ENCODE peak calls at places on chromosomes 16 and 17, in eight cellular contexts. One of them, this sample, is unnamed.

GRCh38 chr17:61904094-61904710 is 23.6 kb downstream of the INTS2 start:
- DNase-seq in HuH-7: no peak
- DNase-seq in T-helper 1 cell: peak; percentile 72
- DNase-seq in neural crest cell: no peak
- DNase-seq in progenitor cell of endocrine pancreas: no peak
- DNase-seq in cardiac fibroblast: no peak
- DNase-seq in renal cortical epithelial cell: no peak
- DNase-seq in HTR-8/SVneo: no peak
- DNase-seq in this sample: no peak

GRCh38 chr16:49312389-49312990 is 30.9 kb upstream of the CBLN1 start:
- DNase-seq in HuH-7: no peak
- DNase-seq in T-helper 1 cell: no peak
- DNase-seq in neural crest cell: no peak
- DNase-seq in progenitor cell of endocrine pancreas: no peak
- DNase-seq in cardiac fibroblast: no peak
- DNase-seq in renal cortical epithelial cell: no peak
- DNase-seq in HTR-8/SVneo: no peak
- DNase-seq in this sample: no peak

GRCh38 chr16:69532761-69533459 is 32.9 kb upstream of the NFAT5 start:
- DNase-seq in HuH-7: no peak
- DNase-seq in T-helper 1 cell: no peak
- DNase-seq in neural crest cell: no peak
- DNase-seq in progenitor cell of endocrine pancreas: no peak
- DNase-seq in cardiac fibroblast: no peak
- DNase-seq in renal cortical epithelial cell: no peak
- DNase-seq in HTR-8/SVneo: no peak
- DNase-seq in this sample: no peak

GRCh38 chr17:38872671-38873385 is 3.0 kb downstream of the LASP1 start:
- DNase-seq in HuH-7: no peak
- DNase-seq in T-helper 1 cell: no peak
- DNase-seq in neural crest cell: no peak
- DNase-seq in progenitor cell of endocrine pancreas: no peak
- DNase-seq in cardiac fibroblast: no peak
- DNase-seq in renal cortical epithelial cell: no peak
- DNase-seq in HTR-8/SVneo: no peak
- DNase-seq in this sample: no peak

GRCh38 chr17:79619636-79620206 is 8.9 kb upstream of the RBFOX3 start:
- DNase-seq in HuH-7: no peak
- DNase-seq in T-helper 1 cell: no peak
- DNase-seq in neural crest cell: no peak
- DNase-seq in progenitor cell of endocrine pancreas: no peak
- DNase-seq in cardiac fibroblast: no peak
- DNase-seq in renal cortical epithelial cell: no peak
- DNase-seq in HTR-8/SVneo: no peak
- DNase-seq in this sample: no peak

GRCh38 chr17:28046034-28046825 is 3.8 kb downstream of the NLK start:
- DNase-seq in HuH-7: no peak
- DNase-seq in T-helper 1 cell: peak; percentile 26
- DNase-seq in neural crest cell: no peak
- DNase-seq in progenitor cell of endocrine pancreas: no peak
- DNase-seq in cardiac fibroblast: no peak
- DNase-seq in renal cortical epithelial cell: no peak
- DNase-seq in HTR-8/SVneo: no peak
- DNase-seq in this sample: no peak

GRCh38 chr17:50947844-50948514 is 81.8 kb upstream of the TOB1 start:
- DNase-seq in HuH-7: no peak
- DNase-seq in T-helper 1 cell: no peak
- DNase-seq in neural crest cell: no peak
- DNase-seq in progenitor cell of endocrine pancreas: no peak
- DNase-seq in cardiac fibroblast: no peak
- DNase-seq in renal cortical epithelial cell: peak; percentile 52
- DNase-seq in HTR-8/SVneo: no peak
- DNase-seq in this sample: no peak

GRCh38 chr16:48405153-48405552 is 19.9 kb upstream of the SIAH1 start:
- DNase-seq in HuH-7: no peak
- DNase-seq in T-helper 1 cell: no peak
- DNase-seq in neural crest cell: no peak
- DNase-seq in progenitor cell of endocrine pancreas: no peak
- DNase-seq in cardiac fibroblast: no peak
- DNase-seq in renal cortical epithelial cell: no peak
- DNase-seq in HTR-8/SVneo: no peak
- DNase-seq in this sample: no peak

GRCh38 chr17:77542551-77543490 is 402.1 kb downstream of the SEC14L1 start:
- DNase-seq in HuH-7: peak; percentile 85
- DNase-seq in T-helper 1 cell: peak; percentile 62
- DNase-seq in neural crest cell: peak; percentile 74
- DNase-seq in progenitor cell of endocrine pancreas: peak; percentile 56
- DNase-seq in cardiac fibroblast: peak; percentile 90
- DNase-seq in renal cortical epithelial cell: peak; percentile 60
- DNase-seq in HTR-8/SVneo: peak; percentile 90
- DNase-seq in this sample: peak; percentile 64

GRCh38 chr17:29246638-29247037 is at the start of gene CRYBA1:
- DNase-seq in HuH-7: no peak
- DNase-seq in T-helper 1 cell: no peak
- DNase-seq in neural crest cell: peak; percentile 43
- DNase-seq in progenitor cell of endocrine pancreas: no peak
- DNase-seq in cardiac fibroblast: no peak
- DNase-seq in renal cortical epithelial cell: no peak
- DNase-seq in HTR-8/SVneo: no peak
- DNase-seq in this sample: no peak

GRCh38 chr17:70535986-70536385 is 366.7 kb downstream of the KCNJ2 start:
- DNase-seq in HuH-7: no peak
- DNase-seq in T-helper 1 cell: no peak
- DNase-seq in neural crest cell: no peak
- DNase-seq in progenitor cell of endocrine pancreas: no peak
- DNase-seq in cardiac fibroblast: peak; percentile 5
- DNase-seq in renal cortical epithelial cell: peak; percentile 52
- DNase-seq in HTR-8/SVneo: no peak
- DNase-seq in this sample: no peak

GRCh38 chr17:63153488-63153887 is 187.5 kb downstream of the TANC2 start:
- DNase-seq in HuH-7: no peak
- DNase-seq in T-helper 1 cell: no peak
- DNase-seq in neural crest cell: no peak
- DNase-seq in progenitor cell of endocrine pancreas: no peak
- DNase-seq in cardiac fibroblast: no peak
- DNase-seq in renal cortical epithelial cell: no peak
- DNase-seq in HTR-8/SVneo: no peak
- DNase-seq in this sample: no peak

GRCh38 chr16:27437946-27438345 is 36.0 kb downstream of the IL21R start:
- DNase-seq in HuH-7: no peak
- DNase-seq in T-helper 1 cell: no peak
- DNase-seq in neural crest cell: no peak
- DNase-seq in progenitor cell of endocrine pancreas: no peak
- DNase-seq in cardiac fibroblast: no peak
- DNase-seq in renal cortical epithelial cell: no peak
- DNase-seq in HTR-8/SVneo: no peak
- DNase-seq in this sample: no peak

GRCh38 chr16:48504216-48504615 is 105.8 kb downstream of the N4BP1 start:
- DNase-seq in HuH-7: no peak
- DNase-seq in T-helper 1 cell: no peak
- DNase-seq in neural crest cell: no peak
- DNase-seq in progenitor cell of endocrine pancreas: no peak
- DNase-seq in cardiac fibroblast: no peak
- DNase-seq in renal cortical epithelial cell: no peak
- DNase-seq in HTR-8/SVneo: no peak
- DNase-seq in this sample: no peak

GRCh38 chr16:54135361-54136275 is 151.0 kb downstream of the IRX3 start:
- DNase-seq in HuH-7: no peak
- DNase-seq in T-helper 1 cell: no peak
- DNase-seq in neural crest cell: no peak
- DNase-seq in progenitor cell of endocrine pancreas: no peak
- DNase-seq in cardiac fibroblast: peak; percentile 66
- DNase-seq in renal cortical epithelial cell: peak; percentile 72
- DNase-seq in HTR-8/SVneo: peak; percentile 22
- DNase-seq in this sample: no peak

GRCh38 chr17:67770539-67770938 is 52.8 kb downstream of the NOL11 start:
- DNase-seq in HuH-7: no peak
- DNase-seq in T-helper 1 cell: no peak
- DNase-seq in neural crest cell: no peak
- DNase-seq in progenitor cell of endocrine pancreas: no peak
- DNase-seq in cardiac fibroblast: no peak
- DNase-seq in renal cortical epithelial cell: no peak
- DNase-seq in HTR-8/SVneo: no peak
- DNase-seq in this sample: no peak

GRCh38 chr17:77516902-77517301 is 376.1 kb downstream of the SEC14L1 start:
- DNase-seq in HuH-7: no peak
- DNase-seq in T-helper 1 cell: peak; percentile 26
- DNase-seq in neural crest cell: no peak
- DNase-seq in progenitor cell of endocrine pancreas: no peak
- DNase-seq in cardiac fibroblast: peak; percentile 28
- DNase-seq in renal cortical epithelial cell: peak; percentile 26
- DNase-seq in HTR-8/SVneo: no peak
- DNase-seq in this sample: no peak

GRCh38 chr16:24668481-24669001 is 60.9 kb upstream of the TNRC6A start:
- DNase-seq in HuH-7: no peak
- DNase-seq in T-helper 1 cell: peak; percentile 10
- DNase-seq in neural crest cell: no peak
- DNase-seq in progenitor cell of endocrine pancreas: no peak
- DNase-seq in cardiac fibroblast: peak; percentile 55
- DNase-seq in renal cortical epithelial cell: peak; percentile 98
- DNase-seq in HTR-8/SVneo: no peak
- DNase-seq in this sample: no peak

GRCh38 chr17:75909051-75909811 is 4.5 kb upstream of the MRPL38 start:
- DNase-seq in HuH-7: no peak
- DNase-seq in T-helper 1 cell: no peak
- DNase-seq in neural crest cell: no peak
- DNase-seq in progenitor cell of endocrine pancreas: no peak
- DNase-seq in cardiac fibroblast: no peak
- DNase-seq in renal cortical epithelial cell: no peak
- DNase-seq in HTR-8/SVneo: no peak
- DNase-seq in this sample: no peak

GRCh38 chr17:2054740-2055493 is at the start of gene HIC1:
- DNase-seq in HuH-7: peak; percentile 83
- DNase-seq in T-helper 1 cell: peak; percentile 66
- DNase-seq in neural crest cell: peak; percentile 73
- DNase-seq in progenitor cell of endocrine pancreas: peak; percentile 66
- DNase-seq in cardiac fibroblast: peak; percentile 83
- DNase-seq in renal cortical epithelial cell: no peak
- DNase-seq in HTR-8/SVneo: peak; percentile 86
- DNase-seq in this sample: peak; percentile 61

GRCh38 chr17:68906638-68907037 is 48.6 kb downstream of the ABCA8 start:
- DNase-seq in HuH-7: no peak
- DNase-seq in T-helper 1 cell: no peak
- DNase-seq in neural crest cell: no peak
- DNase-seq in progenitor cell of endocrine pancreas: no peak
- DNase-seq in cardiac fibroblast: peak; percentile 52
- DNase-seq in renal cortical epithelial cell: peak; percentile 47
- DNase-seq in HTR-8/SVneo: no peak
- DNase-seq in this sample: no peak

GRCh38 chr17:19329136-19329535 is 33.4 kb downstream of the B9D1 start:
- DNase-seq in HuH-7: no peak
- DNase-seq in T-helper 1 cell: no peak
- DNase-seq in neural crest cell: no peak
- DNase-seq in progenitor cell of endocrine pancreas: no peak
- DNase-seq in cardiac fibroblast: no peak
- DNase-seq in renal cortical epithelial cell: no peak
- DNase-seq in HTR-8/SVneo: no peak
- DNase-seq in this sample: no peak

GRCh38 chr16:31833047-31833446 is 40.6 kb upstream of the ZNF267 start:
- DNase-seq in HuH-7: no peak
- DNase-seq in T-helper 1 cell: no peak
- DNase-seq in neural crest cell: no peak
- DNase-seq in progenitor cell of endocrine pancreas: no peak
- DNase-seq in cardiac fibroblast: no peak
- DNase-seq in renal cortical epithelial cell: no peak
- DNase-seq in HTR-8/SVneo: no peak
- DNase-seq in this sample: no peak

GRCh38 chr17:77887464-77888241 is 70.8 kb upstream of the TNRC6C start:
- DNase-seq in HuH-7: no peak
- DNase-seq in T-helper 1 cell: peak; percentile 63
- DNase-seq in neural crest cell: no peak
- DNase-seq in progenitor cell of endocrine pancreas: no peak
- DNase-seq in cardiac fibroblast: peak; percentile 89
- DNase-seq in renal cortical epithelial cell: peak; percentile 51
- DNase-seq in HTR-8/SVneo: peak; percentile 92
- DNase-seq in this sample: no peak

GRCh38 chr17:70366421-70366820 is 197.1 kb downstream of the KCNJ2 start:
- DNase-seq in HuH-7: no peak
- DNase-seq in T-helper 1 cell: no peak
- DNase-seq in neural crest cell: no peak
- DNase-seq in progenitor cell of endocrine pancreas: no peak
- DNase-seq in cardiac fibroblast: no peak
- DNase-seq in renal cortical epithelial cell: no peak
- DNase-seq in HTR-8/SVneo: no peak
- DNase-seq in this sample: no peak

GRCh38 chr16:87435399-87436224 is 43.5 kb downstream of the MAP1LC3B start:
- DNase-seq in HuH-7: no peak
- DNase-seq in T-helper 1 cell: no peak
- DNase-seq in neural crest cell: no peak
- DNase-seq in progenitor cell of endocrine pancreas: no peak
- DNase-seq in cardiac fibroblast: peak; percentile 63
- DNase-seq in renal cortical epithelial cell: no peak
- DNase-seq in HTR-8/SVneo: no peak
- DNase-seq in this sample: no peak

GRCh38 chr17:9343513-9343912 is 232.1 kb downstream of the STX8 start:
- DNase-seq in HuH-7: no peak
- DNase-seq in T-helper 1 cell: no peak
- DNase-seq in neural crest cell: no peak
- DNase-seq in progenitor cell of endocrine pancreas: no peak
- DNase-seq in cardiac fibroblast: peak; percentile 35
- DNase-seq in renal cortical epithelial cell: no peak
- DNase-seq in HTR-8/SVneo: no peak
- DNase-seq in this sample: no peak

GRCh38 chr17:64599187-64599676 is 62.9 kb downstream of the SMURF2 start:
- DNase-seq in HuH-7: no peak
- DNase-seq in T-helper 1 cell: peak; percentile 72
- DNase-seq in neural crest cell: no peak
- DNase-seq in progenitor cell of endocrine pancreas: no peak
- DNase-seq in cardiac fibroblast: no peak
- DNase-seq in renal cortical epithelial cell: no peak
- DNase-seq in HTR-8/SVneo: no peak
- DNase-seq in this sample: peak; percentile 24

GRCh38 chr17:62765351-62765750 is 42.8 kb downstream of the MARCHF10 start:
- DNase-seq in HuH-7: no peak
- DNase-seq in T-helper 1 cell: no peak
- DNase-seq in neural crest cell: no peak
- DNase-seq in progenitor cell of endocrine pancreas: no peak
- DNase-seq in cardiac fibroblast: no peak
- DNase-seq in renal cortical epithelial cell: no peak
- DNase-seq in HTR-8/SVneo: no peak
- DNase-seq in this sample: no peak

GRCh38 chr17:34168989-34169388 is 86.1 kb upstream of the CCL2 start:
- DNase-seq in HuH-7: no peak
- DNase-seq in T-helper 1 cell: no peak
- DNase-seq in neural crest cell: no peak
- DNase-seq in progenitor cell of endocrine pancreas: no peak
- DNase-seq in cardiac fibroblast: no peak
- DNase-seq in renal cortical epithelial cell: no peak
- DNase-seq in HTR-8/SVneo: no peak
- DNase-seq in this sample: no peak

GRCh38 chr17:79530361-79531105 is 80.3 kb downstream of the RBFOX3 start:
- DNase-seq in HuH-7: no peak
- DNase-seq in T-helper 1 cell: no peak
- DNase-seq in neural crest cell: no peak
- DNase-seq in progenitor cell of endocrine pancreas: no peak
- DNase-seq in cardiac fibroblast: no peak
- DNase-seq in renal cortical epithelial cell: no peak
- DNase-seq in HTR-8/SVneo: no peak
- DNase-seq in this sample: no peak

GRCh38 chr17:17780941-17781590 is 55.7 kb downstream of the SREBF1 start:
- DNase-seq in HuH-7: no peak
- DNase-seq in T-helper 1 cell: no peak
- DNase-seq in neural crest cell: peak; percentile 22
- DNase-seq in progenitor cell of endocrine pancreas: peak; percentile 37
- DNase-seq in cardiac fibroblast: peak; percentile 83
- DNase-seq in renal cortical epithelial cell: peak; percentile 67
- DNase-seq in HTR-8/SVneo: peak; percentile 88
- DNase-seq in this sample: no peak

GRCh38 chr17:29180051-29180787 is at the start of gene MYO18A:
- DNase-seq in HuH-7: peak; percentile 93
- DNase-seq in T-helper 1 cell: peak; percentile 79
- DNase-seq in neural crest cell: peak; percentile 80
- DNase-seq in progenitor cell of endocrine pancreas: peak; percentile 79
- DNase-seq in cardiac fibroblast: peak; percentile 79
- DNase-seq in renal cortical epithelial cell: peak; percentile 44
- DNase-seq in HTR-8/SVneo: peak; percentile 88
- DNase-seq in this sample: peak; percentile 69

GRCh38 chr16:73616186-73616585 is 568.3 kb upstream of the ZFHX3 start:
- DNase-seq in HuH-7: no peak
- DNase-seq in T-helper 1 cell: no peak
- DNase-seq in neural crest cell: no peak
- DNase-seq in progenitor cell of endocrine pancreas: no peak
- DNase-seq in cardiac fibroblast: no peak
- DNase-seq in renal cortical epithelial cell: no peak
- DNase-seq in HTR-8/SVneo: no peak
- DNase-seq in this sample: no peak